ENCODE peak calls at places on chromosomes 5 and 9, in seven cellular contexts. V is stomach, B is A549, K is HepG2, A is sigmoid colon, I is suprapubic skin, T is tibial nerve. D is an unnamed sample.

GRCh38 chr5:35458824-35459207 is 158.8 kb upstream of the SPEF2 start:
- DNase-seq in V (peak; percentile 69), B (no peak), K (no peak), A (no peak), I (no peak), T (no peak), D (peak; percentile 23)

GRCh38 chr5:41057231-41057630 is 13.9 kb downstream of the MROH2B start:
- DNase-seq in V (no peak), B (no peak), K (no peak), A (no peak), I (no peak), T (no peak), D (no peak)

GRCh38 chr9:107078061-107078460 is 205.0 kb upstream of the RAD23B start:
- DNase-seq in V (no peak), B (no peak), K (no peak), A (no peak), I (no peak), T (no peak), D (no peak)

GRCh38 chr9:80320916-80321315 is 749.2 kb downstream of the TLE4 start:
- DNase-seq in V (no peak), B (no peak), K (no peak), A (no peak), I (no peak), T (no peak), D (no peak)

GRCh38 chr5:34918025-34918424 is 2.5 kb downstream of the BRIX1 start:
- DNase-seq in V (no peak), B (no peak), K (no peak), A (no peak), I (no peak), T (no peak), D (no peak)

GRCh38 chr5:169336234-169336633 is 35.3 kb upstream of the SLIT3 start:
- DNase-seq in V (no peak), B (no peak), K (no peak), A (no peak), I (no peak), T (no peak), D (no peak)

GRCh38 chr9:126499005-126499910 is 114.5 kb upstream of the LMX1B start:
- DNase-seq in V (peak; percentile 56), B (peak; percentile 51), K (peak; percentile 41), A (peak; percentile 60), I (no peak), T (no peak), D (peak; percentile 20)

GRCh38 chr5:120604898-120605297 is 140.8 kb downstream of the PRR16 start:
- DNase-seq in V (no peak), B (peak; percentile 6), K (no peak), A (no peak), I (no peak), T (no peak), D (no peak)

GRCh38 chr9:35728041-35728971 is 3.7 kb downstream of the TLN1 start:
- DNase-seq in V (peak; percentile 49), B (peak; percentile 60), K (peak; percentile 91), A (peak; percentile 97), I (no peak), T (peak; percentile 42), D (peak; percentile 78)

GRCh38 chr5:163938595-163938994 is 433.2 kb downstream of the MAT2B start:
- DNase-seq in V (no peak), B (no peak), K (peak; percentile 15), A (no peak), I (no peak), T (no peak), D (no peak)

GRCh38 chr9:26975728-26976707 is 19.8 kb downstream of the IFT74 start:
- DNase-seq in V (peak; percentile 38), B (peak; percentile 72), K (peak; percentile 32), A (no peak), I (no peak), T (no peak), D (peak; percentile 56)

GRCh38 chr5:58918015-58918729 is 335.3 kb downstream of the RAB3C start:
- DNase-seq in V (no peak), B (no peak), K (no peak), A (no peak), I (no peak), T (no peak), D (no peak)

GRCh38 chr5:111385970-111386831 is 126.1 kb downstream of the STARD4 start:
- DNase-seq in V (no peak), B (no peak), K (no peak), A (no peak), I (no peak), T (no peak), D (no peak)

GRCh38 chr5:54703091-54703490 is 185.5 kb downstream of the SNX18 start:
- DNase-seq in V (no peak), B (peak; percentile 23), K (no peak), A (peak; percentile 73), I (no peak), T (no peak), D (no peak)

GRCh38 chr5:26700759-26701384 is 337.5 kb downstream of the CDH9 start:
- DNase-seq in V (no peak), B (peak; percentile 64), K (peak; percentile 45), A (no peak), I (no peak), T (no peak), D (no peak)

GRCh38 chr9:117290809-117291208 is 124.0 kb downstream of the ASTN2 start:
- DNase-seq in V (no peak), B (no peak), K (no peak), A (no peak), I (no peak), T (no peak), D (no peak)
- TF ChIP-seq EP300 in V (no peak), B (no peak), K (no peak), A (no peak), I (no peak), T (no peak), D (no peak)

GRCh38 chr5:10590226-10591047 is 26.6 kb downstream of the ANKRD33B start:
- DNase-seq in V (no peak), B (peak; percentile 89), K (no peak), A (no peak), I (no peak), T (no peak), D (no peak)
- TF ChIP-seq EP300 in V (no peak), B (no peak), K (no peak), A (no peak), I (no peak), T (no peak), D (no peak)

GRCh38 chr5:125274211-125274610 is 527.8 kb upstream of the ZNF608 start:
- DNase-seq in V (no peak), B (no peak), K (no peak), A (no peak), I (no peak), T (no peak), D (no peak)

GRCh38 chr5:125277494-125278154 is 531.2 kb upstream of the ZNF608 start:
- DNase-seq in V (no peak), B (peak; percentile 63), K (peak; percentile 14), A (no peak), I (no peak), T (no peak), D (no peak)

GRCh38 chr5:125276121-125276520 is 529.7 kb upstream of the ZNF608 start:
- DNase-seq in V (no peak), B (no peak), K (no peak), A (no peak), I (no peak), T (no peak), D (no peak)

GRCh38 chr5:125272364-125272763 is 525.9 kb upstream of the ZNF608 start:
- DNase-seq in V (no peak), B (no peak), K (no peak), A (no peak), I (no peak), T (no peak), D (no peak)

DNA sequence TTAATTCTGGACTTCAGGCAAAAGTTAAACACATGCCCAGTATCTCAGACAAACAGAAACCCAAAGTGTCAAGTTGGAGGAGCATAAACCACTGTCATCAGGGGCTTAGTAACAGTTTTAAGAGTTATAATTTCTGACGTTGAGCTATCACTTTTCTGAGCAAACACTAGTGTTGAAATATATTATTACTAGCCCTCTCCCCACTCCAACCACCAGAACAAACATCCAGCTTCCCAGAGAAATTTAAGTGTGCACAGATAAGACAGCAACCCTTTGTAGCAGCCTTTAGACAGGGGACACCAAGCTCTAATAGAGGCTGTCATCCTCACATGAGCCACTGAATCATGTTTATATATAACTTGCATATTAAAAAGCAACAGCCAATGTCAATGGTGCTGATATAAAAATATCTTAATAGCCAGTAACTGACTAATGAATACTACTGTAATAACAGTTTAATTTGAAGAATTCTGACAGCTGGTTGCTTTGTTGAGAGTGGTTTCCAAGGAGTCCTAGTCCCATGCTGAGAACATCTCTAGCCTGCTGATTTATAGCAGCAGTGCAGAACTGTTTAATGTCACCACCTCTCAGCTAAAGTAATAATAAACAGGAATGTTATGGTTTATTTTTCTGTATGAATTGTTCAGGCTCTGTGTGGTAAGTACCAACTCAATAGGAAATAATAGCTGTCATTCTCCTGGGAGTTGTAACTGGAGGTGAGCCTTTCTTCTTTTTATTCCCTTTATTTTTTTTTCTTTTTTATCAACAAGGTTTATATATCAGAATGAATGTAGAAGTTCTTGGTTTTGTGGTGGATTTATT is 528.7 kb upstream of the ZNF608 start:
- DNase-seq in V (no peak), B (no peak), K (no peak), A (no peak), I (no peak), T (no peak), D (no peak)
- TF ChIP-seq EP300 in V (no peak), B (no peak), K (no peak), A (peak; percentile 38), I (no peak), T (no peak), D (no peak)

GRCh38 chr9:109068764-109069163 is 51.0 kb downstream of the TMEM245 start:
- DNase-seq in V (no peak), B (no peak), K (no peak), A (no peak), I (no peak), T (no peak), D (no peak)

GRCh38 chr9:109074236-109074889 is 45.4 kb downstream of the TMEM245 start:
- DNase-seq in V (no peak), B (no peak), K (peak; percentile 30), A (no peak), I (no peak), T (no peak), D (no peak)

GRCh38 chr9:109072133-109072692 is 47.5 kb downstream of the TMEM245 start:
- DNase-seq in V (no peak), B (no peak), K (peak; percentile 47), A (no peak), I (no peak), T (no peak), D (no peak)

DNA sequence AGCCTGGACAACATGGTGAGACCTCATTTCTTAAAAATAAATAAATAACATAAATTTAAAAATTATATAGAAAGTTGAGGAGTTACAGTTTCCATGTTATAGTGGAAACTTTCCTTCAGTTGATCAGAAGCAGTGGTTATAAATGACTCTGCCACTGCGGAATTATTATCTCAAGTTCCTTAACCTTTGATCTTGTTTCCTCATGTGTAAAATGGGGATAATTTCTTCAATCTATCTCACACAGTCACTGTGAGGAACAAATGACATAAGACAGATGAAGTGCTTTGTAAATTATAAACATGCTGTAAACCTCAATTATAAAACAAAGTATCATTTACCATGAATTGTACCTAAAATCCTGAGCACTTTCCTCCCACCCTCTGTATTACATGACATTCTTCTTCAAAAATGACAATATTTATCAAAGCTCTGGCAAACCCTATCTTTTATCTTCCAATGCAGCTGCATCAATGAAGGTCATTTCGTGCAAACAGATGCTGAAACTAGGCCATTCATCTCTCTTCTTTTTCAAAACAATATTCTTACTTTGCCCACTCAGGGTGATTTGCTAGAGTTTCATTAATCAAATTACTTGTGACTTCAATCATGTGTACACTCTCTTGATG is 46.8 kb downstream of the TMEM245 start:
- DNase-seq in V (no peak), B (no peak), K (peak; percentile 35), A (no peak), I (no peak), T (no peak), D (no peak)
- TF ChIP-seq EP300 in V (no peak), B (no peak), K (no peak), A (no peak), I (no peak), T (no peak), D (no peak)

D was measured in transverse colon.